ENCODE peak calls at places on chromosomes 13 and 19, in eight cellular contexts. U, G, V, O, Z, P, X and J are unnamed samples. For H3K9me3, the result is how much of the 10 kb centered on the place peaks cover.

GRCh38 chr13:110872034-110872767 is 42.7 kb downstream of the ANKRD10 start:
- DNase-seq in P (no peak), X (no peak), U (no peak), Z (no peak), O (no peak), G (no peak), V (no peak), J (no peak)

GRCh38 chr13:41315466-41316047 is 4.5 kb downstream of the NAA16 start:
- DNase-seq in O (no peak), X (no peak), P (no peak), U (no peak), G (no peak), Z (no peak), V (no peak), J (no peak)

GRCh38 chr19:7953576-7953975 is 10.1 kb upstream of the TIMM44 start:
- DNase-seq in O (no peak), U (no peak), Z (no peak), X (no peak), G (no peak), V (no peak), P (no peak), J (no peak)

GRCh38 chr19:15248648-15249559 is 16.7 kb upstream of the EPHX3 start:
- DNase-seq in X (no peak), V (no peak), G (no peak), O (no peak), Z (peak), P (peak), U (no peak), J (peak)

GRCh38 chr19:290539-291521 is at the start of gene PLPP2:
- DNase-seq in P (no peak), Z (no peak), V (peak), U (peak), X (peak), O (peak), G (no peak), J (peak)

GRCh38 chr19:32364040-32364439 is 18.6 kb downstream of the ZNF507 start:
- DNase-seq in O (no peak), V (no peak), X (no peak), Z (no peak), U (no peak), G (no peak), P (no peak), J (no peak)

GRCh38 chr13:111978536-111978935 is 88.4 kb upstream of the SOX1 start:
- DNase-seq in U (no peak), Z (no peak), X (no peak), G (no peak), P (no peak), O (no peak), V (no peak), J (no peak)

GRCh38 chr19:41705393-41706174 is 2.8 kb upstream of the CEACAM5 start:
- DNase-seq in P (no peak), U (peak), G (peak), Z (peak), V (no peak), X (no peak), O (peak), J (no peak)

GRCh38 chr19:32201661-32202060 is 143.7 kb upstream of the ZNF507 start:
- DNase-seq in X (no peak), G (no peak), P (no peak), V (no peak), U (no peak), O (peak), Z (no peak), J (no peak)

GRCh38 chr13:20161275-20161950 is 561 bp upstream of the GJA3 start:
- DNase-seq in P (no peak), Z (no peak), X (no peak), U (no peak), O (peak), V (no peak), G (peak), J (no peak)

GRCh38 chr19:49468199-49468598 is 5.8 kb upstream of the FLT3LG start:
- DNase-seq in G (no peak), U (peak), Z (no peak), O (no peak), P (no peak), V (no peak), X (no peak), J (no peak)

GRCh38 chr19:21221653-21222052 is 79.8 kb downstream of the ZNF431 start:
- DNase-seq in G (no peak), Z (no peak), U (no peak), P (no peak), O (no peak), V (no peak), X (no peak), J (no peak)

DNA sequence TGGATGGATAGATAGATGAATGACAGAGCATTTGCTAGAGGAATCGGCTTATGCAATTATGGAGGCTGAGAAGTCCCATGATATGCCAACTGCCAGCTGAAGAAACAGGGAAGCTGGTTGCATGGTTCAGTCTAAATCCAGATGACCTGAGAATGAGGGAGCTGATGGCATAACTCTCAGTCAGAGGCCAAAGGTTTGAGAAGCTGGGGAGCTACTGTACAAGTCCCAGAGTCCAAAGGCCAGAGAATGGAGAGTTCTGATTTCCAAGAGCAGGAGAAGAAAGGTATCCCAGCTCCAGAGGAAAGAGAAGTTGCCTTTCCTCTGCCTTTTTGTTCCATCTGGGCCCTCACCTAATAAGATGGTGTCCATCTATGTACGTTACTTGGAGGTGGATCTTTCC is 108.3 kb downstream of the CDK8 start:
- DNase-seq in O (no peak), Z (no peak), X (no peak), V (no peak), P (no peak), U (no peak), G (no peak), J (no peak)
- H3K9me3 ChIP-seq in O (under half), Z (under half), X (under half), V (under half), P (under half), U (under half), G (under half), J (under half)

DNA sequence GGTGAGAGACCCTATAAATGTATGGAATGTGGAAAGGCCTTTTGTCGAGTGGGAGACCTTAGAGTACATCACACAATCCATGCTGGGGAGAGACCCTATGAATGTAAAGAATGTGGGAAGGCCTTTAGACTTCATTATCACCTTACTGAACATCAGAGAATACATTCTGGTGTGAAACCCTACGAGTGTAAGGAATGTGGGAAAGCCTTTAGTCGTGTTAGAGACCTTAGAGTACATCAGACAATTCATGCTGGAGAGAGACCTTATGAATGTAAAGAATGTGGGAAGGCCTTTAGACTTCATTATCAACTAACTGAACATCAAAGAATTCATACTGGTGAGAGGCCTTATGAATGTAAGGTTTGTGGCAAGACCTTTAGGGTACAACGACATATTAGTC is 17.1 kb downstream of the ZNF546 start:
- DNase-seq in P (no peak), X (no peak), O (no peak), G (no peak), U (no peak), V (no peak), Z (no peak), J (no peak)
- H3K9me3 ChIP-seq in P (half or more), X (under half), O (half or more), G (under half), U (under half), V (under half), Z (under half), J (half or more)

GRCh38 chr19:46085888-46086287 is 38.6 kb downstream of the IGFL3 start:
- DNase-seq in O (no peak), Z (no peak), U (no peak), G (no peak), P (no peak), V (no peak), X (no peak), J (no peak)

GRCh38 chr19:46082728-46083050 is 41.8 kb downstream of the IGFL3 start:
- DNase-seq in X (no peak), P (no peak), G (no peak), O (no peak), U (no peak), Z (no peak), V (no peak), J (no peak)

GRCh38 chr19:46089432-46089831 is 35.1 kb downstream of the IGFL3 start:
- DNase-seq in X (no peak), V (no peak), O (no peak), P (no peak), G (no peak), U (no peak), Z (no peak), J (no peak)

GRCh38 chr19:46090444-46090843 is 34.0 kb downstream of the IGFL3 start:
- DNase-seq in X (no peak), P (no peak), U (no peak), Z (no peak), G (no peak), O (no peak), V (no peak), J (no peak)

GRCh38 chr19:46088101-46088500 is 36.4 kb downstream of the IGFL3 start:
- DNase-seq in Z (no peak), V (no peak), X (no peak), P (no peak), U (no peak), G (no peak), O (no peak), J (no peak)
- H3K9me3 ChIP-seq in Z (under half), V (under half), X (under half), P (under half), U (under half), G (under half), O (under half), J (under half)

GRCh38 chr19:22426901-22427300 is 4.8 kb upstream of the ZNF98 start:
- DNase-seq in X (no peak), O (no peak), P (no peak), G (no peak), Z (no peak), U (no peak), V (no peak), J (no peak)

GRCh38 chr19:22427587-22428298 is 5.6 kb upstream of the ZNF98 start:
- DNase-seq in V (no peak), X (no peak), Z (no peak), O (no peak), G (no peak), P (no peak), U (no peak), J (no peak)

GRCh38 chr19:22421797-22422196 is 349 bp downstream of the ZNF98 start:
- DNase-seq in O (no peak), X (no peak), V (no peak), G (no peak), Z (no peak), U (no peak), P (no peak), J (peak)

DNA sequence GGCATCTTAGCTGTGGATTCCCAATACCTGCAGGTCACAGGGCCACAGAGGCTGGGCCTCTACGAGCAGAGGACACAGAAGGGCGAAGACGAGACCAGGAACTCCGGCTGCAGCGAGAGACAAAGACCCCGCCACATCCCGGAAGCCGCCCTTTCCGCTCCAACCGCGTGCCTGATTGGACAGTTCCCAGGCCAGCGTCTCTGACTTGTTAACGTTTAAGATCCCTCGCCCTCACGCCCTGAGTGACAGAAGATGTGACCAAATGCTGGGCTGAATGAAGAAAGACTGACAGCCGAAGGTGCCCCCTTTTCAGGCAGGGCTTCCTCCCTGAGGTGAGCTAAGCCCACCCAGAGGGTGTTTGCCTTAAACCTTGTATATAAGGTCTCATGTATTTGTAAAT is at the start of gene ZNF98:
- DNase-seq in O (no peak), P (no peak), Z (no peak), U (no peak), V (no peak), X (no peak), G (no peak), J (no peak)
- H3K9me3 ChIP-seq in O (under half), P (half or more), Z (under half), U (half or more), V (under half), X (half or more), G (under half), J (under half)